ENCODE peak calls at places on chromosomes 5 and 9, in six cellular contexts. W is IMR-90, Z is H9, Q is neuronal stem cell, C is H1, F is trophoblast cell. X is an unnamed sample.

GRCh38 chr5:109585012-109585599 is 104.6 kb upstream of the MAN2A1 start:
- DNase-seq in W (no peak), Z (no peak), Q (no peak), C (no peak), F (peak), X (peak)

GRCh38 chr5:168706655-168707069 is 127.5 kb upstream of the PANK3 start:
- DNase-seq in W (peak), Z (peak), Q (peak), C (peak), F (peak), X (peak)

GRCh38 chr9:12784461-12785250 is 9.8 kb downstream of the LURAP1L start:
- DNase-seq in W (peak), Z (no peak), Q (no peak), C (no peak), F (peak), X (peak)

GRCh38 chr9:32882616-32883015 is 99.3 kb downstream of the TMEM215 start:
- DNase-seq in W (no peak), Z (no peak), Q (no peak), C (no peak), F (no peak), X (no peak)

GRCh38 chr9:744790-745456 is 96.6 kb upstream of the DMRT1 start:
- DNase-seq in W (no peak), Z (no peak), Q (no peak), C (no peak), F (no peak), X (no peak)

GRCh38 chr9:81002242-81002641 is 687.1 kb downstream of the TLE1 start:
- DNase-seq in W (no peak), Z (no peak), Q (no peak), C (no peak), F (no peak), X (no peak)

GRCh38 chr5:132428811-132429440 is 59.4 kb downstream of the SLC22A5 start:
- DNase-seq in W (peak), Z (no peak), Q (no peak), C (peak), F (peak), X (peak)

GRCh38 chr5:93995126-93995621 is 253.8 kb upstream of the POU5F2 start:
- DNase-seq in W (no peak), Z (no peak), Q (no peak), C (no peak), F (no peak), X (peak)

GRCh38 chr5:172284275-172284971 is 859 bp upstream of the UBTD2 start:
- DNase-seq in W (no peak), Z (no peak), Q (no peak), C (peak), F (no peak), X (no peak)

GRCh38 chr9:125338929-125339328 is 77.3 kb downstream of the GAPVD1 start:
- DNase-seq in W (no peak), Z (no peak), Q (no peak), C (no peak), F (no peak), X (no peak)

GRCh38 chr9:96203867-96204412 is 98.0 kb downstream of the HSD17B3 start:
- DNase-seq in W (no peak), Z (no peak), Q (no peak), C (no peak), F (no peak), X (no peak)

GRCh38 chr5:165119175-165119574 is 1613.8 kb downstream of the MAT2B start:
- DNase-seq in W (no peak), Z (no peak), Q (no peak), C (no peak), F (no peak), X (no peak)

GRCh38 chr5:143229896-143230675 is 173.4 kb downstream of the NR3C1 start:
- DNase-seq in W (no peak), Z (no peak), Q (no peak), C (no peak), F (no peak), X (no peak)

GRCh38 chr9:104745852-104746251 is 1.6 kb upstream of the NIPSNAP3A start:
- DNase-seq in W (no peak), Z (no peak), Q (no peak), C (no peak), F (no peak), X (no peak)

GRCh38 chr5:150510460-150511263 is 2.7 kb downstream of the NDST1 start:
- DNase-seq in W (no peak), Z (no peak), Q (no peak), C (no peak), F (no peak), X (no peak)

GRCh38 chr9:136618578-136619547 is 43.9 kb upstream of the EGFL7 start:
- DNase-seq in W (no peak), Z (no peak), Q (no peak), C (no peak), F (no peak), X (no peak)

GRCh38 chr5:153991168-153991567 is 47.5 kb downstream of the FAM114A2 start:
- DNase-seq in W (no peak), Z (no peak), Q (no peak), C (no peak), F (peak), X (no peak)

GRCh38 chr9:8078641-8079140 is 279.1 kb upstream of the DMAC1 start:
- DNase-seq in W (no peak), Z (no peak), Q (no peak), C (no peak), F (no peak), X (no peak)

GRCh38 chr5:102099766-102100331 is 196.2 kb downstream of the SLCO4C1 start:
- DNase-seq in W (no peak), Z (no peak), Q (no peak), C (no peak), F (no peak), X (no peak)

GRCh38 chr9:84139296-84140100 is 158.9 kb downstream of the RMI1 start:
- DNase-seq in W (peak), Z (no peak), Q (no peak), C (no peak), F (no peak), X (no peak)

GRCh38 chr5:116673453-116673852 is 98.8 kb upstream of the SEMA6A start:
- DNase-seq in W (no peak), Z (no peak), Q (no peak), C (no peak), F (no peak), X (no peak)

GRCh38 chr5:116671211-116671736 is 96.7 kb upstream of the SEMA6A start:
- DNase-seq in W (no peak), Z (no peak), Q (no peak), C (no peak), F (no peak), X (no peak)

GRCh38 chr5:116672203-116672602 is 97.6 kb upstream of the SEMA6A start:
- DNase-seq in W (no peak), Z (no peak), Q (no peak), C (no peak), F (no peak), X (no peak)

GRCh38 chr5:116675628-116675910 is 100.9 kb upstream of the SEMA6A start:
- DNase-seq in W (no peak), Z (no peak), Q (no peak), C (no peak), F (no peak), X (no peak)

GRCh38 chr5:116674881-116675627 is 100.4 kb upstream of the SEMA6A start:
- DNase-seq in W (no peak), Z (no peak), Q (no peak), C (no peak), F (no peak), X (no peak)
- H2AFZ ChIP-seq in W (no peak), Z (no peak), Q (no peak), C (no peak), F (no peak), X (no peak)

GRCh38 chr5:135660826-135661555 is 82.2 kb upstream of the CXCL14 start:
- DNase-seq in W (no peak), Z (no peak), Q (no peak), C (no peak), F (no peak), X (no peak)
- H3K23ac ChIP-seq in W (no peak), Z (no peak), Q (no peak), C (no peak), F (no peak), X (no peak)

DNA sequence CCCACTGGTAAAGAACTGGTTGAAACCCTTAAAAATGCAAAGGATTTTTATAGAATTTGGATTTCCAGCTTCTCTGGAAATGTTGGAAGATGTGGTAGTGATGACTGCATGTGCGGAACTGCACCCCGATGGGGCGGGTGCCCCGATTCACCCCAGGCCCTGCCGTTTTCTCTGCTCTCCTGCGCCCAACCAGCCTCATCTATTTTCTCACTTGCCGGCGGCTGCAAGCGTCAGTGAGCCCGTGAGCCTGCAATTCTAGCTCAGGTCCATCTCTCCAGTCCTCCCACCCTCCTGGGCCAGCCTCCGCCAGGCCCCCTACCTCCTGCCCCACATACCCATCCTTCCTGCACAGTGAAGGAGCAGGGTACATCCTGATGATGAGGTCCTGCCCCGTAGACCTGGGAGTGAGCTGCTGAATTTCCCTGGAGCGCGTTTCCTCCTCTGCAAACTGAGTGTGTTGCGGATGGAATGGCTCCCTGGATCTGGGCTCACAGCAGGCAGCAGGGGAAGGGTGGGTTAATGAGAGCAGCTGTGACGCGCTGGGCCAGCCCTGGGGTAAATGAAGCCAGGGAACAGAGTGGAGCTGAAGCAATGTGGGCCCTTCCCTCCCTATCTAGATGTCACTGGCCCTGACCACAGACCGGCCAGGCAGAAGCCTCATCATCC is 45.9 kb upstream of the PHYKPL start:
- DNase-seq in W (no peak), Z (no peak), Q (no peak), C (no peak), F (no peak), X (no peak)
- H2AFZ ChIP-seq in W (no peak), Z (no peak), Q (no peak), C (no peak), F (no peak), X (no peak)

GRCh38 chr5:158172005-158172404 is 313.1 kb upstream of the CLINT1 start:
- DNase-seq in W (no peak), Z (no peak), Q (no peak), C (no peak), F (no peak), X (no peak)

GRCh38 chr5:158174918-158175663 is 316.1 kb upstream of the CLINT1 start:
- DNase-seq in W (peak), Z (peak), Q (peak), C (peak), F (peak), X (peak)

GRCh38 chr5:158166424-158166823 is 307.5 kb upstream of the CLINT1 start:
- DNase-seq in W (no peak), Z (no peak), Q (no peak), C (no peak), F (no peak), X (no peak)

GRCh38 chr5:158170060-158170459 is 311.1 kb upstream of the CLINT1 start:
- DNase-seq in W (no peak), Z (no peak), Q (no peak), C (no peak), F (no peak), X (no peak)

DNA sequence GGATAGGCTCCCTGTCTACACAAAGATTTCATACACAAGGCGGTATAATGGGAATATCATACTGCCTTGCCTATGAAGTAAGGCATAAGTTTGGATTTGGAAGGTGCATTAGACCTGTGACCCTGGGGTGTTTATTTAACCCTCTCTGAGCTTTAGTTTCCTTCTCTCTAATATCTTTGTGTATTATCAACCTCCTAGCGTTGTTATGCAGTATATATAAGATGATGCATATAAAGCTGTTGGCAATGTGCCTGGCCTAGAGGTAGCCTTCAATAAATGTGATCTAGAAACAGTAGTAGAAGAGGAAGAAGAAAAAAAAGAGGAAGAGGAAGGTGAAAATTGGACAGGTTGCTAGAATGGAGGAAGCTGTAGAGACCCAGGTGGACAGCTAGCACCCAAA is 311.6 kb upstream of the CLINT1 start:
- DNase-seq in W (no peak), Z (no peak), Q (no peak), C (no peak), F (no peak), X (no peak)
- H3K23ac ChIP-seq in W (no peak), Z (no peak), Q (no peak), C (no peak), F (no peak), X (no peak)

GRCh38 chr5:80192507-80193241 is 63.2 kb downstream of the SERINC5 start:
- DNase-seq in W (peak), Z (no peak), Q (no peak), C (no peak), F (no peak), X (peak)
- H2AFZ ChIP-seq in W (peak), Z (no peak), Q (no peak), C (no peak), F (no peak), X (no peak)

GRCh38 chr5:43066231-43066798 is 26.2 kb upstream of the ANXA2R start:
- DNase-seq in W (peak), Z (peak), Q (peak), C (peak), F (peak), X (peak)

GRCh38 chr5:43063731-43064171 is 23.6 kb upstream of the ANXA2R start:
- DNase-seq in W (no peak), Z (peak), Q (no peak), C (no peak), F (peak), X (no peak)

GRCh38 chr5:43066799-43067741 is 27.0 kb upstream of the ANXA2R start:
- DNase-seq in W (peak), Z (peak), Q (peak), C (peak), F (peak), X (peak)

GRCh38 chr5:43068037-43068436 is 27.9 kb upstream of the ANXA2R start:
- DNase-seq in W (no peak), Z (no peak), Q (no peak), C (no peak), F (no peak), X (no peak)

GRCh38 chr5:43065384-43066230 is 25.5 kb upstream of the ANXA2R start:
- DNase-seq in W (peak), Z (no peak), Q (peak), C (no peak), F (peak), X (peak)
- H3K23ac ChIP-seq in W (peak), Z (no peak), Q (no peak), C (no peak), F (no peak), X (peak)

GRCh38 chr9:119773823-119774222 is 404.6 kb upstream of the BRINP1 start:
- DNase-seq in W (no peak), Z (no peak), Q (no peak), C (no peak), F (no peak), X (no peak)
- H2AFZ ChIP-seq in W (no peak), Z (no peak), Q (no peak), C (no peak), F (no peak), X (no peak)

X was measured in mesenchymal stem cell.